ENCODE peak calls at places on chromosomes 1 and 21, in six cellular contexts. S is posterior cingulate gyrus; U is stimulated activated CD4-positive, alpha-beta T cell treated with anti-CD3 and anti-CD28 coated beads, TNF-alpha, amount 100 ng/mL, for 1 hour; Y is memory B cell; N is activated CD4-positive, alpha-beta memory T cell treated with anti-CD3 and anti-CD28 coated beads, Interleukin-2, amount 10 ng/mL, durations not matched to agents 7 days and 5 days; B is dermis microvascular lymphatic vessel endothelial cell. R is an unnamed sample.

GRCh38 chr1:233448290-233448689 is 120.8 kb downstream of the MAP3K21 start:
- DNase-seq in B (no peak), Y (no peak), N (no peak), S (no peak), U (no peak), R (no peak)

GRCh38 chr1:67535474-67535873 is 105.3 kb upstream of the SERBP1 start:
- DNase-seq in B (peak; percentile 77), Y (peak; percentile 26), S (peak; percentile 95), N (peak; percentile 60), U (no peak), R (peak; percentile 36)

GRCh38 chr1:4668738-4669700 is 14.6 kb downstream of the AJAP1 start:
- DNase-seq in Y (no peak), S (peak; percentile 18), U (no peak), B (no peak), N (no peak), R (no peak)

GRCh38 chr1:51569284-51570062 is 47.4 kb upstream of the OSBPL9 start:
- DNase-seq in S (no peak), U (no peak), B (peak; percentile 80), Y (peak; percentile 17), N (peak; percentile 45), R (no peak)

GRCh38 chr21:43723648-43724047 is 4.7 kb downstream of the PDXK start:
- DNase-seq in Y (no peak), U (no peak), N (no peak), S (no peak), B (no peak), R (no peak)

GRCh38 chr1:4306559-4307467 is 347.6 kb upstream of the AJAP1 start:
- DNase-seq in Y (no peak), N (no peak), S (no peak), U (no peak), B (no peak), R (no peak)

GRCh38 chr1:75855010-75855409 is 58.3 kb downstream of the MSH4 start:
- DNase-seq in N (no peak), Y (no peak), S (no peak), U (no peak), B (no peak), R (no peak)

GRCh38 chr21:44054710-44055109 is 42.6 kb downstream of the TRAPPC10 start:
- DNase-seq in U (no peak), S (peak; percentile 86), N (no peak), Y (no peak), B (no peak), R (no peak)

GRCh38 chr1:41980872-41981653 is 62.3 kb upstream of the HIVEP3 start:
- DNase-seq in U (no peak), N (peak; percentile 50), B (no peak), S (no peak), Y (no peak), R (no peak)

GRCh38 chr1:201850053-201850397 is 21.1 kb downstream of the IPO9 start:
- DNase-seq in B (no peak), S (no peak), N (no peak), U (no peak), Y (no peak), R (no peak)

GRCh38 chr1:22747021-22747734 is 36.5 kb downstream of the EPHB2 start:
- DNase-seq in Y (no peak), N (no peak), B (no peak), U (no peak), S (no peak), R (no peak)

GRCh38 chr1:116920211-116920610 is 10.5 kb downstream of the PTGFRN start:
- DNase-seq in N (no peak), B (no peak), U (no peak), Y (no peak), S (no peak), R (no peak)

GRCh38 chr1:177360791-177361190 is 190.0 kb downstream of the BRINP2 start:
- DNase-seq in Y (no peak), N (no peak), S (no peak), B (no peak), U (no peak), R (no peak)

GRCh38 chr1:230011333-230012092 is 55.5 kb upstream of the GALNT2 start:
- DNase-seq in S (no peak), Y (no peak), N (no peak), U (no peak), B (no peak), R (no peak)

GRCh38 chr1:152440635-152441471 is 26.8 kb upstream of the CRNN start:
- DNase-seq in U (peak; percentile 25), N (peak; percentile 72), B (peak; percentile 36), S (peak; percentile 92), Y (peak; percentile 65), R (peak; percentile 64)

GRCh38 chr1:32998009-32998555 is 33.5 kb upstream of the RNF19B start:
- DNase-seq in S (no peak), N (no peak), Y (no peak), U (no peak), B (no peak), R (no peak)

GRCh38 chr1:20654104-20654690 is 7.0 kb downstream of the DDOST start:
- DNase-seq in Y (no peak), B (no peak), U (no peak), N (no peak), S (peak; percentile 93), R (no peak)

GRCh38 chr1:22626219-22626902 is 10.1 kb upstream of the C1QA start:
- DNase-seq in Y (no peak), U (no peak), N (no peak), S (no peak), B (no peak), R (no peak)

GRCh38 chr1:9996624-9997582 is at the start of gene RBP7:
- DNase-seq in B (no peak), Y (peak; percentile 20), U (no peak), S (no peak), N (no peak), R (peak; percentile 40)

GRCh38 chr1:50423670-50424000 is 392 bp upstream of the DMRTA2 start:
- DNase-seq in S (no peak), Y (no peak), B (no peak), N (no peak), U (no peak), R (no peak)

GRCh38 chr21:36854391-36854790 is 112.1 kb downstream of the HLCS start:
- DNase-seq in B (no peak), S (peak; percentile 77), U (no peak), Y (no peak), N (no peak), R (no peak)

GRCh38 chr21:29231781-29232548 is 66.8 kb upstream of the BACH1 start:
- DNase-seq in Y (no peak), B (no peak), U (no peak), N (no peak), S (no peak), R (no peak)

GRCh38 chr21:34595457-34595856 is 19.5 kb downstream of the RCAN1 start:
- DNase-seq in Y (no peak), S (no peak), U (no peak), N (no peak), B (no peak), R (no peak)

GRCh38 chr1:201597551-201598230 is 58.8 kb downstream of the NAV1 start:
- DNase-seq in Y (no peak), N (no peak), S (no peak), U (no peak), B (peak; percentile 44), R (no peak)